ENCODE peak calls at places on chromosomes 4 and X, in four cellular contexts. T, L, B and E are unnamed samples.

GRCh38 chr4:3198906-3199305 is 50.1 kb upstream of the MSANTD1 start:
- DNase-seq in T (no peak), B (no peak), L (no peak), E (no peak)

GRCh38 chrX:130916636-130917422 is 13.8 kb upstream of the ENOX2 start:
- DNase-seq in T (peak; percentile 67), B (peak; percentile 22), L (peak; percentile 35), E (no peak)

GRCh38 chrX:101219840-101220191 is 230 bp downstream of the DRP2 start:
- DNase-seq in B (no peak), T (no peak), L (no peak), E (no peak)

GRCh38 chrX:120604359-120604782 is 470 bp downstream of the MCTS1 start:
- DNase-seq in B (no peak), T (peak; percentile 36), L (peak; percentile 5), E (no peak)

GRCh38 chrX:4435905-4436304 is 722.5 kb upstream of the PRKX start:
- DNase-seq in L (no peak), T (no peak), B (no peak), E (no peak)

GRCh38 chr4:157014621-157015591 is 43.3 kb upstream of the PDGFC start:
- DNase-seq in L (no peak), T (no peak), B (peak; percentile 14), E (no peak)

GRCh38 chr4:72975488-72975784 is 94.1 kb downstream of the COX18 start:
- DNase-seq in B (no peak), L (no peak), T (no peak), E (no peak)

GRCh38 chr4:127470290-127470809 is 162.4 kb upstream of the INTU start:
- DNase-seq in T (no peak), B (no peak), L (no peak), E (no peak)

GRCh38 chr4:40976343-40976742 is 226.6 kb downstream of the NSUN7 start:
- DNase-seq in L (peak; percentile 57), T (peak; percentile 30), B (peak; percentile 26), E (no peak)

GRCh38 chrX:1239681-1240142 is 27.3 kb upstream of the CRLF2 start:
- DNase-seq in T (no peak), L (no peak), B (no peak), E (peak; percentile 68)

GRCh38 chr4:60396680-60397079 is 803.4 kb upstream of the ADGRL3 start:
- DNase-seq in T (no peak), L (no peak), B (no peak), E (no peak)

GRCh38 chr4:77175201-77175610 is 18.2 kb downstream of the CCNG2 start:
- DNase-seq in B (peak; percentile 60), L (no peak), T (no peak), E (no peak)

GRCh38 chrX:32483534-32484136 is 727.7 kb downstream of the DMD start:
- DNase-seq in T (no peak), L (no peak), B (no peak), E (no peak)

GRCh38 chr4:18593297-18594002 is 571.9 kb upstream of the LCORL start:
- DNase-seq in B (peak; percentile 60), T (peak; percentile 67), L (peak; percentile 66), E (peak; percentile 7)

GRCh38 chr4:10403633-10404445 is 53.4 kb downstream of the ZNF518B start:
- DNase-seq in T (peak; percentile 33), B (no peak), L (peak; percentile 29), E (no peak)

GRCh38 chrX:95325185-95325584 is 1359.5 kb upstream of the DIAPH2 start:
- DNase-seq in L (no peak), B (peak; percentile 14), T (no peak), E (no peak)

GRCh38 chr4:183328832-183329231 is 6.6 kb upstream of the CLDN24 start:
- DNase-seq in T (no peak), B (no peak), L (peak; percentile 65), E (no peak)

GRCh38 chrX:107675823-107676555 is 47.7 kb downstream of the PRPS1 start:
- DNase-seq in T (no peak), L (no peak), B (no peak), E (no peak)

GRCh38 chr4:147969573-147969972 is 237.7 kb downstream of the ARHGAP10 start:
- DNase-seq in T (no peak), L (no peak), B (no peak), E (no peak)

GRCh38 chrX:21166302-21166982 is 207.8 kb upstream of the CNKSR2 start:
- DNase-seq in L (peak; percentile 18), B (no peak), T (no peak), E (no peak)

GRCh38 chrX:76109654-76110053 is 63.2 kb upstream of the PBDC1 start:
- DNase-seq in T (peak; percentile 6), B (no peak), L (no peak), E (no peak)

GRCh38 chr4:122537388-122538135 is 81.0 kb upstream of the IL2 start:
- DNase-seq in L (no peak), B (no peak), T (no peak), E (no peak)

GRCh38 chr4:40506492-40506891 is 123.2 kb downstream of the RBM47 start:
- DNase-seq in L (no peak), B (no peak), T (no peak), E (no peak)

GRCh38 chr4:168562021-168562691 is 65.3 kb downstream of the PALLD start:
- DNase-seq in T (no peak), B (no peak), L (no peak), E (no peak)

GRCh38 chr4:1216869-1217294 is 32.0 kb downstream of the CTBP1 start:
- DNase-seq in T (no peak), B (no peak), L (no peak), E (no peak)

GRCh38 chr4:17580969-17581368 is 4.0 kb downstream of the LAP3 start:
- DNase-seq in L (no peak), B (no peak), T (no peak), E (no peak)

GRCh38 chr4:54585321-54586000 is 72.3 kb upstream of the KIT start:
- DNase-seq in B (no peak), T (peak; percentile 37), L (no peak), E (no peak)

GRCh38 chr4:130808492-130808891 is 1712.5 kb downstream of the C4orf33 start:
- DNase-seq in B (no peak), L (peak; percentile 13), T (no peak), E (no peak)

GRCh38 chr4:139815646-139816601 is 150.3 kb downstream of the MGST2 start:
- DNase-seq in T (no peak), B (peak; percentile 53), L (no peak), E (no peak)

GRCh38 chr4:99723555-99724450 is 66.2 kb upstream of the C4orf54 start:
- DNase-seq in B (no peak), T (peak; percentile 26), L (peak; percentile 58), E (no peak)

GRCh38 chr4:83128235-83128929 is 13.9 kb upstream of the PLAC8 start:
- DNase-seq in T (no peak), L (no peak), B (no peak), E (no peak)

GRCh38 chrX:46707274-46707965 is 51.5 kb downstream of the SLC9A7 start:
- DNase-seq in L (no peak), B (no peak), T (no peak), E (no peak)

GRCh38 chr4:186765673-186766546 is 42.3 kb upstream of the FAT1 start:
- DNase-seq in L (peak; percentile 98), B (no peak), T (no peak), E (no peak)

GRCh38 chr4:15781427-15782095 is 3.4 kb downstream of the CD38 start:
- DNase-seq in T (no peak), L (no peak), B (no peak), E (peak; percentile 68)

GRCh38 chr4:140049024-140049923 is 104.7 kb downstream of the MAML3 start:
- DNase-seq in L (peak; percentile 2), B (peak; percentile 55), T (no peak), E (no peak)

GRCh38 chr4:110487873-110488272 is 11.9 kb downstream of the ENPEP start:
- DNase-seq in L (peak; percentile 56), B (no peak), T (no peak), E (no peak)

GRCh38 chr4:80249144-80249543 is 17.3 kb upstream of the FGF5 start:
- DNase-seq in T (no peak), L (no peak), B (no peak), E (no peak)
- TF ChIP-seq CBFB in T (no peak), L (no peak), B (no peak), E (no peak)

GRCh38 chr4:98150092-98150761 is 7.0 kb upstream of the STPG2 start:
- DNase-seq in B (no peak), L (no peak), T (no peak), E (no peak)
- TF ChIP-seq CBFB in B (no peak), L (no peak), T (no peak), E (no peak)

GRCh38 chr4:70954032-70954431 is 39.4 kb upstream of the DCK start:
- DNase-seq in T (no peak), L (no peak), B (no peak), E (no peak)

GRCh38 chr4:70956570-70957210 is 36.8 kb upstream of the DCK start:
- DNase-seq in L (no peak), T (no peak), B (no peak), E (no peak)

GRCh38 chr4:70958681-70959080 is 34.8 kb upstream of the DCK start:
- DNase-seq in T (no peak), B (no peak), L (no peak), E (no peak)
- TF ChIP-seq CBFB in T (no peak), B (no peak), L (no peak), E (no peak)

GRCh38 chr4:12729384-12729783 is 754.8 kb downstream of the RAB28 start:
- DNase-seq in B (no peak), T (peak; percentile 47), L (peak; percentile 11), E (no peak)
- TF ChIP-seq CBFB in B (no peak), T (no peak), L (no peak), E (no peak)

GRCh38 chrX:152405561-152405960 is 45.6 kb downstream of the GABRA3 start:
- DNase-seq in T (no peak), B (no peak), L (no peak), E (no peak)
- TF ChIP-seq CBFB in T (no peak), B (no peak), L (no peak), E (no peak)

GRCh38 chr4:153676984-153677383 is 7.1 kb upstream of the TLR2 start:
- DNase-seq in T (no peak), L (no peak), B (no peak), E (no peak)
- TF ChIP-seq CBFB in T (no peak), L (no peak), B (no peak), E (no peak)